ENCODE peak calls at places on chromosomes 5 and 9, in six cellular contexts. F is tibial artery, Y is PC-9, T is endodermal cell, K is HCT116, Z is sigmoid colon. C is an unnamed sample.

GRCh38 chr9:112081918-112082729 is 93.0 kb downstream of the SUSD1 start:
- DNase-seq in F (no peak), T (no peak), Z (no peak), K (no peak), Y (no peak), C (no peak)

GRCh38 chr9:110252509-110253139 is 3.7 kb downstream of the TXN start:
- DNase-seq in T (no peak), F (no peak), Y (no peak), K (no peak), Z (no peak), C (no peak)

GRCh38 chr5:100654895-100655294 is 119.7 kb downstream of the FAM174A start:
- DNase-seq in Z (no peak), Y (no peak), T (no peak), F (no peak), K (no peak), C (no peak)

GRCh38 chr9:116267021-116267420 is 113.4 kb downstream of the PAPPA start:
- DNase-seq in F (no peak), Y (no peak), K (no peak), T (no peak), Z (no peak), C (no peak)

GRCh38 chr5:180625125-180625790 is 24.1 kb downstream of the FLT4 start:
- DNase-seq in Z (no peak), Y (no peak), K (no peak), T (no peak), F (no peak), C (no peak)

GRCh38 chr5:31362931-31363568 is 168.8 kb downstream of the DROSHA start:
- DNase-seq in F (no peak), Z (no peak), K (no peak), Y (no peak), T (no peak), C (no peak)

GRCh38 chr5:59893436-59894227 is at the start of gene PDE4D:
- DNase-seq in T (peak; percentile 97), Z (peak; percentile 67), Y (no peak), F (peak; percentile 60), K (no peak), C (peak; percentile 55)

GRCh38 chr5:145246961-145247744 is 588.0 kb downstream of the PRELID2 start:
- DNase-seq in Y (no peak), F (no peak), T (no peak), K (no peak), Z (no peak), C (no peak)

GRCh38 chr5:181217805-181218065 is 5.3 kb upstream of the TRIM41 start:
- DNase-seq in K (no peak), F (no peak), Z (no peak), T (no peak), Y (no peak), C (no peak)

GRCh38 chr9:81716409-81716808 is 27.1 kb upstream of the TLE1 start:
- DNase-seq in F (no peak), K (no peak), Z (no peak), Y (peak; percentile 52), T (no peak), C (no peak)

GRCh38 chr9:93062364-93062763 is 3.9 kb downstream of the SUSD3 start:
- DNase-seq in K (no peak), Y (no peak), Z (no peak), F (no peak), T (peak; percentile 59), C (peak; percentile 58)

GRCh38 chr9:93066978-93067603 is 8.6 kb downstream of the SUSD3 start:
- DNase-seq in F (no peak), Y (no peak), K (no peak), Z (no peak), T (no peak), C (no peak)

GRCh38 chr9:93061791-93062299 is 3.3 kb downstream of the SUSD3 start:
- DNase-seq in F (no peak), T (peak; percentile 74), Y (no peak), Z (no peak), K (no peak), C (peak; percentile 81)

GRCh38 chr9:93064392-93065124 is 6.1 kb downstream of the SUSD3 start:
- DNase-seq in T (peak; percentile 63), F (no peak), Z (no peak), K (no peak), Y (no peak), C (peak; percentile 50)

DNA sequence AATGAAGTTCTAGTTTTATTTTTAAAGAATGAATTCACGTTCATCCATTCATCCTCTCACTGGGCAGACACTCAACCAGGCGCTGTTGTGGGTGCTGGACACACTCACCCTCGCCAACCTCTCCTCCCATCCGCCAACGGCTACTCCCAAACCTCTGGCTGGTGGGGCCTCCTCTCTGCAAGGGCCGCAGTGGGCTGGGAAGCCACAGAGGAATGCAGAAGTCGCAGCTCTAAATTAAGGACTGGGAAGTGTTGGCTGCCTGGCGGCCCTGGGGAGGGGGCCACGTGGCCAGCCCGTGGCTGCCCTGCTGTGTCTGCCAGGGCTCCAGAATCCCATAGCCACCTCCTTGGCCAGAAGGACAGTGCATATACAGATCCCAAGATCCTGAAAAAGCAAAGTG is 6.8 kb downstream of the SUSD3 start:
- DNase-seq in T (no peak), Y (no peak), F (peak; percentile 45), Z (no peak), K (no peak), C (no peak)
- H3K27ac ChIP-seq in T (no peak overlapping the region), Y (no peak overlapping the region), F (no peak overlapping the region), Z (no peak overlapping the region), K (no peak overlapping the region), C (no peak overlapping the region)

GRCh38 chr5:107840161-107840560 is 169.4 kb upstream of the EFNA5 start:
- DNase-seq in Y (no peak), Z (no peak), T (peak; percentile 67), F (no peak), K (no peak), C (no peak)

DNA sequence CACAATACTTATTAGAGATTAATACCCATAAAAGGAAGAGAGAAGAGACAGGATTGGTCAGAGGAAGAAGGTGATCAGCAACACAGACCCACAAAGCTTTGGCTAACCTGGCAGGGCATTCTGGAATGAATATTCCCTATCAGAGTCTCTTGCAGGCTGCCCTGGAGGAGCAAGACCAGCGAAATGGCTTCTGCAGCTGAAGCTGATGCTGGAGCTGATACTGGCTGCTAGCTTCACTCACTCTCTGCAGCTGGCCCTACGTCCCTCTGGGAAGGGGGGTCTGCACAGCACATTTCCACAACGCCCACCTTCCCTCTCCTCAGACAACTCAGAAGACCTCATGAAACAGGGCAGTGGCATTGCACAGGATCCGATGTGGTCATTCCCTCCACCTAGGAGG is 169.9 kb upstream of the EFNA5 start:
- DNase-seq in T (no peak), F (no peak), K (no peak), Y (no peak), Z (no peak), C (no peak)
- H3K27me3 ChIP-seq in T (no peaks in the 10 kb centered on the region), F (no peaks in the 10 kb centered on the region), K (no peaks in the 10 kb centered on the region), Y (no peaks in the 10 kb centered on the region), Z (no peaks in the 10 kb centered on the region), C (no peaks in the 10 kb centered on the region)

GRCh38 chr9:3238241-3238640 is 287.6 kb downstream of the RFX3 start:
- DNase-seq in T (no peak), K (no peak), F (no peak), Z (no peak), Y (no peak), C (no peak)
- TF ChIP-seq CTCF in T (no peak), K (no peak), F (no peak), Z (no peak), Y (no peak), C (no peak)

GRCh38 chr5:96763012-96763411 is 44.7 kb downstream of the ERAP1 start:
- DNase-seq in Y (no peak), T (no peak), Z (no peak), F (no peak), K (no peak), C (peak; percentile 60)
- H3K27ac ChIP-seq in Y (no peak overlapping the region), T (no peak overlapping the region), Z (peak overlapping the region; percentile 4), F (no peak overlapping the region), K (no peak overlapping the region), C (peak overlapping the region; percentile 46)

DNA sequence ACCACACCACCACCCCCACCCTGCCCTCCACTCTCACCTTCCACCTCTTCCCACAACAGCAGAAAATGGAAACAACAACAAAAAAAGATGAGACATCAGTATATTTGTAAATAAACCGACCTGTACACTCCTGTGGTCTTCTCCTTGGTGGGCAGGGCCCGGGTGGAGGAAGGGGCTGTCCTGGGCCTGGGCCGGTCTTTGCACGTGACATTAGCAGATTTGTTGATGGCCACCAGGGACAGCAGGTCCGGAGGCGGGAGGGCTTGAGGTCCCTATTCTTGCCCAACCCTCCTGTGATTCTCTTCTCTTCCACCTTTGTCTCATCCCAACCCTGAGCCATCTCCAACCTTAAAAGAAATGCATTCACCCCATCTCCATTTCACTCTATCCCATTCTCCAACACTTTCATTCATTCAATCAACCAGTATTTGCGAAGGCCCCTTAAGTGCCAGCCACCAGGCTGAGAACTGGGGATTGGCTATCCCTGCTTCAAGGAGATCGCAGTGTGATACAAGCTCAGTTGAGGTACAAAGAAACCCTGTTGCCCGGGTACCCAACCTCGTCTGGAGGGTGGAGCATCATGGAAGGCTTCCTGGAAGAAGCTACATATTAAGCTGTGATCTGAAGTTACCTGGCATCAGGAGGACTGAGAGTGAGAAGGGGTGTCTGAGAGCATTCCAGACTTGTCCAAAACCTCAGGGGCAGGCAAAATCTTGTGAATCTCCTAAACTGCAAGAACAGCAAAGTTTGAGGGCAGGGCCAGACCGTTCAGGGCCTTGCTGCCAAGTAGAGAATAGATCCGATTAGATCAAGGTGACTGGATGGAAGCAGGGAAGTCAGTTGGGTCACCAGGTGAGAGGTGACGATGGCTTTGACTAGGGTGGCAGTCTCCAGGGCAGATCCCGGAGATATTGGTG is 87.4 kb downstream of the LMX1B start:
- DNase-seq in Z (peak; percentile 24), Y (no peak), F (peak; percentile 7), K (no peak), T (peak; percentile 63), C (peak; percentile 24)
- H3K27me3 ChIP-seq in Z (peaks cover 63% of the 10 kb centered on the region), Y (peaks cover 35% of the 10 kb centered on the region), F (no peaks in the 10 kb centered on the region), K (no peaks in the 10 kb centered on the region), T (peaks cover 20% of the 10 kb centered on the region), C (no peaks in the 10 kb centered on the region)